ENCODE peak calls at places on chromosome 13, in five cellular contexts. One of them, this sample, is unnamed.

GRCh38 chr13:25608181-25608580 is 236.4 kb downstream of the ATP8A2 start:
- DNase-seq in amygdala: no peak
- DNase-seq in immature natural killer cell: no peak
- DNase-seq in effector memory CD8-positive, alpha-beta T cell: no peak
- DNase-seq in hippocampal formation: no peak
- DNase-seq in this sample: no peak

GRCh38 chr13:66491241-66491640 is 738.9 kb downstream of the PCDH9 start:
- DNase-seq in amygdala: no peak
- DNase-seq in immature natural killer cell: no peak
- DNase-seq in effector memory CD8-positive, alpha-beta T cell: no peak
- DNase-seq in hippocampal formation: no peak
- DNase-seq in this sample: no peak

GRCh38 chr13:94952787-94953186 is 240.4 kb upstream of the SOX21 start:
- DNase-seq in amygdala: no peak
- DNase-seq in immature natural killer cell: no peak
- DNase-seq in effector memory CD8-positive, alpha-beta T cell: no peak
- DNase-seq in hippocampal formation: no peak
- DNase-seq in this sample: no peak

GRCh38 chr13:113864303-113864890 is 521 bp upstream of the GAS6 start:
- DNase-seq in amygdala: no peak
- DNase-seq in immature natural killer cell: no peak
- DNase-seq in effector memory CD8-positive, alpha-beta T cell: no peak
- DNase-seq in hippocampal formation: no peak
- DNase-seq in this sample: no peak

GRCh38 chr13:101527130-101527529 is 74.7 kb downstream of the ITGBL1 start:
- DNase-seq in amygdala: no peak
- DNase-seq in immature natural killer cell: no peak
- DNase-seq in effector memory CD8-positive, alpha-beta T cell: no peak
- DNase-seq in hippocampal formation: no peak
- DNase-seq in this sample: no peak

GRCh38 chr13:30526612-30527217 is 61.0 kb upstream of the HMGB1 start:
- DNase-seq in amygdala: no peak
- DNase-seq in immature natural killer cell: no peak
- DNase-seq in effector memory CD8-positive, alpha-beta T cell: no peak
- DNase-seq in hippocampal formation: no peak
- DNase-seq in this sample: no peak

GRCh38 chr13:107642841-107643240 is 572.5 kb downstream of the LIG4 start:
- DNase-seq in amygdala: no peak
- DNase-seq in immature natural killer cell: no peak
- DNase-seq in effector memory CD8-positive, alpha-beta T cell: no peak
- DNase-seq in hippocampal formation: no peak
- DNase-seq in this sample: no peak

GRCh38 chr13:49082653-49083536 is 107.2 kb downstream of the FNDC3A start:
- DNase-seq in amygdala: no peak
- DNase-seq in immature natural killer cell: no peak
- DNase-seq in effector memory CD8-positive, alpha-beta T cell: no peak
- DNase-seq in hippocampal formation: no peak
- DNase-seq in this sample: no peak

GRCh38 chr13:102536196-102536595 is 60.6 kb upstream of the TPP2 start:
- DNase-seq in amygdala: no peak
- DNase-seq in immature natural killer cell: no peak
- DNase-seq in effector memory CD8-positive, alpha-beta T cell: no peak
- DNase-seq in hippocampal formation: no peak
- DNase-seq in this sample: no peak

GRCh38 chr13:70407486-70407885 is 299.2 kb upstream of the KLHL1 start:
- DNase-seq in amygdala: no peak
- DNase-seq in immature natural killer cell: no peak
- DNase-seq in effector memory CD8-positive, alpha-beta T cell: no peak
- DNase-seq in hippocampal formation: no peak
- DNase-seq in this sample: no peak

GRCh38 chr13:20332361-20333096 is 100.4 kb upstream of the GJB6 start:
- DNase-seq in amygdala: no peak
- DNase-seq in immature natural killer cell: no peak
- DNase-seq in effector memory CD8-positive, alpha-beta T cell: no peak
- DNase-seq in hippocampal formation: no peak
- DNase-seq in this sample: no peak

GRCh38 chr13:31485651-31486051 is 253.7 kb upstream of the RXFP2 start:
- DNase-seq in amygdala: no peak
- DNase-seq in immature natural killer cell: no peak
- DNase-seq in effector memory CD8-positive, alpha-beta T cell: no peak
- DNase-seq in hippocampal formation: no peak
- DNase-seq in this sample: no peak

GRCh38 chr13:31322025-31322424 is 122.2 kb downstream of the B3GLCT start:
- DNase-seq in amygdala: no peak
- DNase-seq in immature natural killer cell: no peak
- DNase-seq in effector memory CD8-positive, alpha-beta T cell: no peak
- DNase-seq in hippocampal formation: no peak
- DNase-seq in this sample: no peak

GRCh38 chr13:47708386-47708785 is 292.7 kb downstream of the SUCLA2 start:
- DNase-seq in amygdala: no peak
- DNase-seq in immature natural killer cell: no peak
- DNase-seq in effector memory CD8-positive, alpha-beta T cell: no peak
- DNase-seq in hippocampal formation: no peak
- DNase-seq in this sample: no peak

GRCh38 chr13:76759877-76760276 is 126.3 kb downstream of the KCTD12 start:
- DNase-seq in amygdala: no peak
- DNase-seq in immature natural killer cell: no peak
- DNase-seq in effector memory CD8-positive, alpha-beta T cell: no peak
- DNase-seq in hippocampal formation: no peak
- DNase-seq in this sample: no peak

GRCh38 chr13:39313721-39314120 is 275.5 kb downstream of the NHLRC3 start:
- DNase-seq in amygdala: no peak
- DNase-seq in immature natural killer cell: no peak
- DNase-seq in effector memory CD8-positive, alpha-beta T cell: no peak
- DNase-seq in hippocampal formation: no peak
- DNase-seq in this sample: no peak

GRCh38 chr13:22193070-22193469 is 522.2 kb downstream of the FGF9 start:
- DNase-seq in amygdala: no peak
- DNase-seq in immature natural killer cell: no peak
- DNase-seq in effector memory CD8-positive, alpha-beta T cell: no peak
- DNase-seq in hippocampal formation: no peak
- DNase-seq in this sample: no peak

GRCh38 chr13:51542358-51542972 is 41.8 kb upstream of the WDFY2 start:
- DNase-seq in amygdala: no peak
- DNase-seq in immature natural killer cell: no peak
- DNase-seq in effector memory CD8-positive, alpha-beta T cell: no peak
- DNase-seq in hippocampal formation: no peak
- DNase-seq in this sample: no peak

GRCh38 chr13:84684048-84684662 is 801.9 kb upstream of the SLITRK1 start:
- DNase-seq in amygdala: no peak
- DNase-seq in immature natural killer cell: no peak
- DNase-seq in effector memory CD8-positive, alpha-beta T cell: no peak
- DNase-seq in hippocampal formation: no peak
- DNase-seq in this sample: no peak

GRCh38 chr13:39406688-39407087 is 196.3 kb downstream of the LHFPL6 start:
- DNase-seq in amygdala: no peak
- DNase-seq in immature natural killer cell: no peak
- DNase-seq in effector memory CD8-positive, alpha-beta T cell: no peak
- DNase-seq in hippocampal formation: no peak
- DNase-seq in this sample: no peak

GRCh38 chr13:51906581-51906980 is 44.8 kb downstream of the CCDC70 start:
- DNase-seq in amygdala: no peak
- DNase-seq in immature natural killer cell: no peak
- DNase-seq in effector memory CD8-positive, alpha-beta T cell: no peak
- DNase-seq in hippocampal formation: no peak
- DNase-seq in this sample: no peak

GRCh38 chr13:42524487-42525034 is 49.4 kb upstream of the TNFSF11 start:
- DNase-seq in amygdala: no peak
- DNase-seq in immature natural killer cell: no peak
- DNase-seq in effector memory CD8-positive, alpha-beta T cell: no peak
- DNase-seq in hippocampal formation: no peak
- DNase-seq in this sample: no peak

GRCh38 chr13:20359335-20359734 is 127.2 kb upstream of the GJB6 start:
- DNase-seq in amygdala: no peak
- DNase-seq in immature natural killer cell: no peak
- DNase-seq in effector memory CD8-positive, alpha-beta T cell: no peak
- DNase-seq in hippocampal formation: no peak
- DNase-seq in this sample: no peak

GRCh38 chr13:113431171-113431570 is 22.1 kb downstream of the ADPRHL1 start:
- DNase-seq in amygdala: no peak
- DNase-seq in immature natural killer cell: no peak
- DNase-seq in effector memory CD8-positive, alpha-beta T cell: no peak
- DNase-seq in hippocampal formation: no peak
- DNase-seq in this sample: no peak

GRCh38 chr13:50123862-50124535 is 108.8 kb downstream of the KCNRG start:
- DNase-seq in amygdala: peak; percentile 78
- DNase-seq in immature natural killer cell: peak; percentile 80
- DNase-seq in effector memory CD8-positive, alpha-beta T cell: peak; percentile 64
- DNase-seq in hippocampal formation: peak; percentile 95
- DNase-seq in this sample: peak; percentile 75

GRCh38 chr13:79085021-79085420 is 321.0 kb downstream of the RBM26 start:
- DNase-seq in amygdala: no peak
- DNase-seq in immature natural killer cell: no peak
- DNase-seq in effector memory CD8-positive, alpha-beta T cell: no peak
- DNase-seq in hippocampal formation: no peak
- DNase-seq in this sample: no peak